ENCODE peak calls at places on chromosome 3, in four cellular contexts. M is SK-N-SH, G is Peyer's patch, E is fibroblast of the aortic adventitia. Y is an unnamed sample.
A peak's percentile ranks its signal among the peaks of the same experiment; 100 is the strongest.

GRCh38 chr3:155744626-155745324 is at the start of gene PLCH1:
- DNase-seq in E (peak; percentile 47), G (peak; percentile 78), M (peak; percentile 86), Y (peak; percentile 70)

GRCh38 chr3:1103525-1103924 is 10.7 kb downstream of the CNTN6 start:
- DNase-seq in E (peak; percentile 14), M (no peak), G (no peak), Y (no peak)

GRCh38 chr3:49924683-49925082 is 4.9 kb downstream of the MON1A start:
- DNase-seq in M (no peak), G (no peak), E (peak; percentile 76), Y (peak; percentile 81)

GRCh38 chr3:133512416-133513089 is 60.9 kb upstream of the CDV3 start:
- DNase-seq in M (no peak), E (no peak), G (no peak), Y (no peak)

GRCh38 chr3:11954312-11954934 is 49.8 kb upstream of the SYN2 start:
- DNase-seq in G (no peak), M (peak; percentile 36), E (no peak), Y (no peak)

GRCh38 chr3:191792580-191792979 is 331.6 kb downstream of the PYDC2 start:
- DNase-seq in M (no peak), E (no peak), G (no peak), Y (no peak)

GRCh38 chr3:140292684-140293083 is 357.7 kb downstream of the CLSTN2 start:
- DNase-seq in G (no peak), M (no peak), E (peak; percentile 56), Y (peak; percentile 85)

GRCh38 chr3:72177075-72178050 is 392.4 kb upstream of the PROK2 start:
- DNase-seq in E (peak; percentile 77), M (no peak), G (no peak), Y (peak; percentile 22)

GRCh38 chr3:108645364-108645763 is 55.8 kb downstream of the DZIP3 start:
- DNase-seq in M (no peak), E (no peak), G (no peak), Y (no peak)

GRCh38 chr3:16936656-16937055 is 51.9 kb downstream of the PLCL2 start:
- DNase-seq in M (no peak), E (no peak), G (no peak), Y (no peak)

GRCh38 chr3:16932877-16933276 is 48.1 kb downstream of the PLCL2 start:
- DNase-seq in M (no peak), E (peak; percentile 13), G (no peak), Y (no peak)

GRCh38 chr3:16935766-16936165 is 51.0 kb downstream of the PLCL2 start:
- DNase-seq in E (no peak), G (no peak), M (no peak), Y (no peak)

GRCh38 chr3:16937421-16937820 is 52.7 kb downstream of the PLCL2 start:
- DNase-seq in G (no peak), E (no peak), M (no peak), Y (no peak)

GRCh38 chr3:16936233-16936632 is 51.5 kb downstream of the PLCL2 start:
- DNase-seq in G (no peak), E (no peak), M (no peak), Y (no peak)
- H3K4me3 ChIP-seq in G (no peak overlapping the region), E (no peak overlapping the region), M (no peak overlapping the region), Y (no peak overlapping the region)

GRCh38 chr3:89851974-89852621 is 744.7 kb downstream of the EPHA3 start:
- DNase-seq in G (peak; percentile 48), M (peak; percentile 22), E (peak; percentile 5), Y (peak; percentile 24)
- TF ChIP-seq CTCF in G (peak; percentile 48), M (peak; percentile 65), E (peak; percentile 30), Y (peak; percentile 75)

GRCh38 chr3:24034464-24034863 is 89.4 kb downstream of the NR1D2 start:
- DNase-seq in M (no peak), G (no peak), E (no peak), Y (no peak)

GRCh38 chr3:24033818-24034217 is 88.7 kb downstream of the NR1D2 start:
- DNase-seq in G (no peak), E (no peak), M (no peak), Y (no peak)

GRCh38 chr3:24042879-24043567 is 97.9 kb downstream of the NR1D2 start:
- DNase-seq in M (no peak), E (no peak), G (no peak), Y (no peak)

GRCh38 chr3:24042174-24042878 is 97.2 kb downstream of the NR1D2 start:
- DNase-seq in M (no peak), E (peak; percentile 78), G (no peak), Y (peak; percentile 8)

DNA sequence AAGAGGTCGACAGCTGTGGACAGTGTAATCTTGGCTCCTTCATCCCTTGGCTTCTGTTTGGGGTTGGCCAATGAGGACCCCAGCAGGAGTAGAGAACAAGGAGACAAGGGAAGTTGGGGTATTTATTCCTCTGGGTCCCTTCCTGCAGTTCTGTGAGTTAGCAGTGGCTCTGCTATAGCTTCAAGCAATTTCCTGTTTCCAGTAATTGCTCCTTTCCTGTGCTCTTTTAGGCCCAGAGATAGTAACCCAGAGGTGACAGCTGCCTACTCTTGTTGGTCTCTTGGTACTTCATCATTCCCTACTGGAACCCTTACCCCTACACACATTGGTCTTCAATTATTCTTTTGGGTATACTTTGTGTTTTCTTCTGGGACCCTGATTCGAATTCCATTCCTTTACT is 92.9 kb downstream of the NR1D2 start:
- DNase-seq in E (no peak), M (no peak), G (no peak), Y (no peak)
- H3K4me3 ChIP-seq in E (no peak overlapping the region), M (no peak overlapping the region), G (no peak overlapping the region), Y (no peak overlapping the region)

GRCh38 chr3:130894130-130894872 is 417 bp downstream of the ATP2C1 start:
- DNase-seq in G (peak; percentile 69), M (peak; percentile 75), E (peak; percentile 8), Y (peak; percentile 26)

GRCh38 chr3:130895690-130896089 is 1.8 kb downstream of the ATP2C1 start:
- DNase-seq in M (no peak), E (no peak), G (no peak), Y (no peak)

GRCh38 chr3:130892759-130893239 is 1.1 kb upstream of the ATP2C1 start:
- DNase-seq in M (peak; percentile 70), G (peak; percentile 88), E (peak; percentile 88), Y (peak; percentile 85)

GRCh38 chr3:130894873-130895330 is 1.0 kb downstream of the ATP2C1 start:
- DNase-seq in M (no peak), E (peak; percentile 35), G (no peak), Y (peak; percentile 27)

DNA sequence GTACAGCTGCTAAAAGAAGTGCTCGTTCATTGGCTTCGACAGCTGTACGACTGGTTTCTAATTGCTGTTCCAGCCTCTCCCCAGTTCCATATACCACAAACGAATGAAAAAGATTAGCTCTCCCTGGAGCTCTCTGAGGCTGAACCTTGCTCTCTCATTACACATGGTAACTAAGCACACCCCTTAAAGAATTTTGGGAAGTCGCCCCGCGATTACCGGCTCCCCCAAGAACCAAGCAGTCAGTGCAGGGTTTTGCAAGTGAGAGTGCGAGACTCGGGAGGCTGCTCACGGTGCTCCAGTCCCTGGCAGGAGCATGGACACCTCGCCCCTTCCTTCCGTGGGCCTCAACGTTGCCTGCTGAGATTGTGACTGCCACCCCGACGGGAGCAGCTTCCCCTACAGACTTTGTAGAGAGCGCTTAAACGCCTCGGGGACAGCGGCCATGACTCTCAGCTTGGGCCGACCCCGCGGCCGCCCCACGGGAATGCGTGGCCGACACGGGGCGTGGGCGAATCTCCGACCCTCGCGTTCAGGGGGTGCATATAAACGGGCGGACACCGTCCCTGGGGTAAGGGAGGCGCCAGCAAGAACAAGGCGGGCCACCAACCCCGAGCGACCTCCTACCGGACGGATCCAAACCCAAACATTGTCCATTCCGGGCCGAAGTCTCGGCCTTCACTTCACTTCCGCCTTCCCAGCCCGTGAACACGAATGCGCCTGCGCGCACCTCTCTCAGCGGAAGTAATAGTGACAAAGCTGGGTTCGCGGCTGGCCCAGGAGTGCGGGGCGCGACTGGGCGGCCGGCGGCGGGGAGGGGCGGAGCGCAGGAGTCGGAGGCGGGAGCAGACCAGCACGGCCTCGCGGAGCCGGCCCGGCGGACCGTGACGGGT is at the start of gene ATP2C1:
- DNase-seq in M (peak; percentile 95), G (peak; percentile 98), E (peak; percentile 94), Y (peak; percentile 95)
- TF ChIP-seq CTCF in M (peak; percentile 2), G (peak; percentile 21), E (no peak), Y (no peak)

Y was measured in astrocyte of the spinal cord.